ENCODE peak calls at places on chromosomes 12 and 14, in five cellular contexts. P is AG08396; C is CD8-positive, alpha-beta memory T cell; X is NCI-H146; S is retinal pigment epithelial cell. L is an unnamed sample.

GRCh38 chr12:94603434-94604068 is 46.8 kb downstream of the TMCC3 start:
- DNase-seq in C (peak), P (no peak), S (no peak), X (no peak), L (peak)

GRCh38 chr14:104439625-104440024 is 139.9 kb upstream of the C14orf180 start:
- DNase-seq in C (no peak), P (no peak), X (no peak), S (no peak), L (no peak)

GRCh38 chr12:13170892-13171490 is 25.5 kb upstream of the EMP1 start:
- DNase-seq in X (no peak), C (no peak), S (no peak), P (no peak), L (no peak)

GRCh38 chr14:58341152-58341748 is 42.9 kb downstream of the ARID4A start:
- DNase-seq in P (no peak), X (no peak), S (no peak), C (no peak), L (no peak)

GRCh38 chr12:122421263-122421814 is 1.1 kb downstream of the CLIP1 start:
- DNase-seq in P (peak), C (no peak), X (peak), S (no peak), L (peak)

GRCh38 chr14:63269561-63270225 is 49.0 kb downstream of the GPHB5 start:
- DNase-seq in C (no peak), S (no peak), X (no peak), P (no peak), L (no peak)

GRCh38 chr12:75837700-75838099 is 193.9 kb downstream of the PHLDA1 start:
- DNase-seq in X (no peak), S (no peak), C (no peak), P (no peak), L (no peak)

GRCh38 chr12:133203344-133204263 is 22.3 kb downstream of the ZNF268 start:
- DNase-seq in C (no peak), S (no peak), X (no peak), P (no peak), L (no peak)

GRCh38 chr12:39723831-39724230 is 104.2 kb upstream of the ABCD2 start:
- DNase-seq in C (no peak), S (no peak), X (no peak), P (peak), L (peak)

GRCh38 chr12:112876506-112876905 is 30.3 kb upstream of the OAS1 start:
- DNase-seq in C (no peak), X (no peak), P (no peak), S (no peak), L (no peak)

GRCh38 chr14:55609681-55610080 is 29.7 kb downstream of the KTN1 start:
- DNase-seq in S (no peak), P (peak), X (no peak), C (no peak), L (no peak)

GRCh38 chr12:128928361-128928760 is 75.1 kb downstream of the GLT1D1 start:
- DNase-seq in P (no peak), C (no peak), S (no peak), X (no peak), L (no peak)

GRCh38 chr14:105858676-105859025 is 332.3 kb downstream of the TMEM121 start:
- DNase-seq in C (peak), P (no peak), X (no peak), S (no peak), L (no peak)

GRCh38 chr12:6635856-6636521 is at the start of gene LPAR5:
- DNase-seq in X (no peak), C (peak), S (no peak), P (no peak), L (no peak)

GRCh38 chr12:57418255-57418654 is 12.6 kb downstream of the R3HDM2 start:
- DNase-seq in S (no peak), P (no peak), X (no peak), C (no peak), L (no peak)

GRCh38 chr12:53659011-53659551 is 16.8 kb downstream of the ATP5MC2 start:
- DNase-seq in P (peak), X (peak), S (no peak), C (no peak), L (no peak)

GRCh38 chr14:57302883-57303282 is 34.1 kb downstream of the AP5M1 start:
- DNase-seq in P (no peak), S (no peak), X (no peak), C (no peak), L (no peak)

GRCh38 chr12:108689314-108690190 is 41.8 kb downstream of the CORO1C start:
- DNase-seq in P (no peak), X (peak), S (no peak), C (no peak), L (peak)